ENCODE peak calls at places on chromosome 13, in nine cellular contexts. X is suprapubic skin; K is activated CD4-positive, alpha-beta T cell treated with anti-CD3 and anti-CD28 coated beads, Interleukin-2, amount 50 U/mL, for 1 hour; J is dorsolateral prefrontal cortex; Q is Right ventricle myocardium superior; I is omental fat pad; M is fibroblast of the aortic adventitia; E is cardiac muscle cell; U is astrocyte of the spinal cord. T is an unnamed sample.

GRCh38 chr13:43030548-43030947 is 7.2 kb downstream of the DNAJC15 start:
- DNase-seq in X (no peak), K (no peak), J (no peak), Q (no peak), I (no peak), M (no peak), E (no peak), U (no peak), T (no peak)

GRCh38 chr13:31246918-31247317 is 47.1 kb downstream of the B3GLCT start:
- DNase-seq in X (no peak), K (no peak), J (no peak), Q (no peak), I (no peak), M (no peak), E (no peak), U (no peak), T (no peak)

GRCh38 chr13:51004918-51005460 is 95.4 kb downstream of the RNASEH2B start:
- DNase-seq in X (no peak), K (no peak), J (no peak), Q (no peak), I (no peak), M (no peak), E (no peak), U (no peak), T (no peak)

GRCh38 chr13:43328907-43329306 is 305.5 kb downstream of the DNAJC15 start:
- DNase-seq in X (no peak), K (no peak), J (no peak), Q (no peak), I (no peak), M (no peak), E (no peak), U (no peak), T (no peak)

GRCh38 chr13:52833261-52833660 is 15.2 kb downstream of the PCDH8 start:
- DNase-seq in X (no peak), K (no peak), J (no peak), Q (no peak), I (no peak), M (no peak), E (no peak), U (no peak), T (no peak)

GRCh38 chr13:64274481-64275217 is 2859.0 kb upstream of the PCDH20 start:
- DNase-seq in X (no peak), K (no peak), J (no peak), Q (no peak), I (no peak), M (peak), E (peak), U (no peak), T (no peak)

GRCh38 chr13:44331912-44332840 is 41.4 kb upstream of the SERP2 start:
- DNase-seq in X (no peak), K (no peak), J (peak), Q (peak), I (peak), M (peak), E (peak), U (peak), T (no peak)

GRCh38 chr13:95573226-95573625 is 20.7 kb downstream of the CLDN10 start:
- DNase-seq in X (no peak), K (no peak), J (no peak), Q (no peak), I (no peak), M (peak), E (peak), U (peak), T (no peak)

GRCh38 chr13:58843071-58843470 is 1211.5 kb downstream of the PCDH17 start:
- DNase-seq in X (no peak), K (no peak), J (no peak), Q (no peak), I (no peak), M (no peak), E (no peak), U (peak), T (no peak)

GRCh38 chr13:42173789-42174343 is 98.1 kb upstream of the AKAP11 start:
- DNase-seq in X (no peak), K (no peak), J (no peak), Q (no peak), I (no peak), M (no peak), E (no peak), U (no peak), T (no peak)

GRCh38 chr13:20672772-20673171 is 30.7 kb upstream of the IL17D start:
- DNase-seq in X (no peak), K (no peak), J (no peak), Q (no peak), I (no peak), M (peak), E (peak), U (no peak), T (no peak)

GRCh38 chr13:98083507-98083906 is 59.4 kb upstream of the FARP1 start:
- DNase-seq in X (no peak), K (no peak), J (no peak), Q (no peak), I (no peak), M (peak), E (peak), U (peak), T (no peak)

GRCh38 chr13:97274782-97275252 is 52.7 kb downstream of the MBNL2 start:
- DNase-seq in X (no peak), K (no peak), J (no peak), Q (no peak), I (no peak), M (peak), E (peak), U (peak), T (peak)

GRCh38 chr13:37701972-37702371 is 103.4 kb upstream of the POSTN start:
- DNase-seq in X (no peak), K (no peak), J (no peak), Q (no peak), I (no peak), M (peak), E (peak), U (peak), T (no peak)

GRCh38 chr13:102317593-102317992 is 84.3 kb downstream of the FGF14 start:
- DNase-seq in X (peak), K (no peak), J (no peak), Q (peak), I (peak), M (peak), E (peak), U (peak), T (no peak)

GRCh38 chr13:25821761-25822160 is 230.1 kb downstream of the SHISA2 start:
- DNase-seq in X (no peak), K (no peak), J (no peak), Q (no peak), I (no peak), M (no peak), E (no peak), U (no peak), T (no peak)

GRCh38 chr13:75600371-75600770 is 35.8 kb upstream of the LMO7 start:
- DNase-seq in X (no peak), K (no peak), J (no peak), Q (no peak), I (no peak), M (no peak), E (no peak), U (no peak), T (no peak)

GRCh38 chr13:46176756-46177155 is 5.2 kb downstream of the LCP1 start:
- DNase-seq in X (no peak), K (no peak), J (no peak), Q (no peak), I (no peak), M (no peak), E (no peak), U (no peak), T (no peak)

GRCh38 chr13:36130542-36131214 is 504 bp downstream of the DCLK1 start:
- DNase-seq in X (peak), K (no peak), J (no peak), Q (peak), I (no peak), M (peak), E (peak), U (peak), T (no peak)

GRCh38 chr13:75415720-75416119 is 66.2 kb downstream of the TBC1D4 start:
- DNase-seq in X (no peak), K (no peak), J (no peak), Q (no peak), I (no peak), M (peak), E (peak), U (peak), T (no peak)

GRCh38 chr13:30526612-30527217 is 61.0 kb upstream of the HMGB1 start:
- DNase-seq in X (peak), K (no peak), J (no peak), Q (no peak), I (no peak), M (peak), E (peak), U (peak), T (no peak)

GRCh38 chr13:113407103-113407530 is 43.2 kb upstream of the GRTP1 start:
- DNase-seq in X (peak), K (no peak), J (no peak), Q (peak), I (no peak), M (no peak), E (no peak), U (no peak), T (no peak)

GRCh38 chr13:24842533-24843278 is 78.7 kb downstream of the RNF17 start:
- DNase-seq in X (no peak), K (no peak), J (no peak), Q (no peak), I (no peak), M (no peak), E (no peak), U (no peak), T (peak)

GRCh38 chr13:106433066-106433465 is 102.4 kb downstream of the EFNB2 start:
- DNase-seq in X (no peak), K (no peak), J (no peak), Q (no peak), I (no peak), M (no peak), E (no peak), U (no peak), T (no peak)

GRCh38 chr13:44810067-44810840 is 179.0 kb downstream of the NUFIP1 start:
- DNase-seq in X (no peak), K (no peak), J (no peak), Q (no peak), I (no peak), M (peak), E (peak), U (peak), T (no peak)

GRCh38 chr13:114124921-114125320 is 7.5 kb downstream of the RASA3 start:
- DNase-seq in X (no peak), K (peak), J (no peak), Q (no peak), I (no peak), M (peak), E (peak), U (peak), T (peak)

GRCh38 chr13:113991191-113991669 is 17.4 kb upstream of the C13orf46 start:
- DNase-seq in X (peak), K (no peak), J (no peak), Q (peak), I (no peak), M (no peak), E (no peak), U (no peak), T (no peak)

GRCh38 chr13:20848944-20849343 is 53.6 kb downstream of the XPO4 start:
- DNase-seq in X (no peak), K (no peak), J (no peak), Q (no peak), I (no peak), M (peak), E (no peak), U (no peak), T (no peak)

GRCh38 chr13:19993024-19993423 is 34.5 kb downstream of the ZMYM2 start:
- DNase-seq in X (no peak), K (no peak), J (no peak), Q (no peak), I (no peak), M (no peak), E (no peak), U (no peak), T (no peak)

GRCh38 chr13:37023871-37024270 is 23.3 kb downstream of the EXOSC8 start:
- DNase-seq in X (no peak), K (no peak), J (no peak), Q (no peak), I (no peak), M (peak), E (no peak), U (peak), T (no peak)

GRCh38 chr13:88456155-88456554 is 785.0 kb downstream of the SLITRK5 start:
- DNase-seq in X (no peak), K (no peak), J (no peak), Q (no peak), I (no peak), M (no peak), E (no peak), U (no peak), T (no peak)

GRCh38 chr13:114318624-114319023 is 4.3 kb downstream of the CHAMP1 start:
- DNase-seq in X (no peak), K (no peak), J (no peak), Q (no peak), I (no peak), M (no peak), E (no peak), U (no peak), T (no peak)

GRCh38 chr13:58933475-58933874 is 1230.3 kb downstream of the DIAPH3 start:
- DNase-seq in X (no peak), K (no peak), J (no peak), Q (no peak), I (no peak), M (no peak), E (no peak), U (no peak), T (peak)

GRCh38 chr13:70613295-70613694 is 505.0 kb upstream of the KLHL1 start:
- DNase-seq in X (no peak), K (no peak), J (no peak), Q (no peak), I (no peak), M (no peak), E (peak), U (no peak), T (peak)

GRCh38 chr13:65966991-65967451 is 1263.1 kb downstream of the PCDH9 start:
- DNase-seq in X (no peak), K (no peak), J (no peak), Q (no peak), I (no peak), M (peak), E (peak), U (peak), T (peak)

GRCh38 chr13:108003626-108004025 is 211.7 kb downstream of the LIG4 start:
- DNase-seq in X (no peak), K (no peak), J (no peak), Q (no peak), I (no peak), M (no peak), E (no peak), U (no peak), T (no peak)

GRCh38 chr13:64471916-64472315 is 2758.2 kb downstream of the PCDH9 start:
- DNase-seq in X (no peak), K (no peak), J (no peak), Q (no peak), I (no peak), M (peak), E (peak), U (peak), T (peak)